ENCODE peak calls at places on chromosomes 16 and 17, in four cellular contexts. U, V, H and Y are unnamed samples. For H3K36me3, the result is how much of the 10 kb centered on the place peaks cover.

GRCh38 chr16:59633996-59634579 is 900.0 kb upstream of the GOT2 start:
- DNase-seq in U (no peak), V (no peak), H (no peak), Y (no peak)

GRCh38 chr17:76943781-76944213 is 75.6 kb downstream of the MGAT5B start:
- DNase-seq in U (no peak), V (no peak), H (no peak), Y (no peak)

GRCh38 chr17:81242421-81243332 is 3.6 kb downstream of the NDUFAF8 start:
- DNase-seq in U (no peak), V (no peak), H (no peak), Y (no peak)

GRCh38 chr16:79647586-79647985 is 47.0 kb upstream of the MAF start:
- DNase-seq in U (no peak), V (no peak), H (no peak), Y (no peak)

GRCh38 chr17:14019186-14019956 is 49.9 kb upstream of the COX10 start:
- DNase-seq in U (no peak), V (no peak), H (no peak), Y (no peak)

GRCh38 chr17:50687200-50688066 is 20.3 kb downstream of the ANKRD40 start:
- DNase-seq in U (no peak), V (no peak), H (no peak), Y (no peak)

GRCh38 chr16:84003001-84003400 is 35.0 kb downstream of the NECAB2 start:
- DNase-seq in U (no peak), V (no peak), H (no peak), Y (no peak)

GRCh38 chr17:49748791-49749190 is 15.1 kb downstream of the FAM117A start:
- DNase-seq in U (no peak), V (no peak), H (peak), Y (peak)

GRCh38 chr16:88769617-88770458 is 15.2 kb downstream of the PIEZO1 start:
- DNase-seq in U (no peak), V (no peak), H (no peak), Y (peak)

GRCh38 chr16:4179020-4179419 is 62.8 kb upstream of the ADCY9 start:
- DNase-seq in U (peak), V (no peak), H (no peak), Y (no peak)

GRCh38 chr16:56675685-56676210 is 6.1 kb downstream of the MT1H start:
- DNase-seq in U (no peak), V (no peak), H (peak), Y (peak)

GRCh38 chr16:35533683-35534082 is 2074.3 kb downstream of the TP53TG3F start:
- DNase-seq in U (peak), V (no peak), H (no peak), Y (no peak)

GRCh38 chr17:72683506-72684404 is 408.7 kb downstream of the SLC39A11 start:
- DNase-seq in U (peak), V (peak), H (no peak), Y (no peak)

GRCh38 chr16:81539009-81539820 is 94.6 kb downstream of the CMIP start:
- DNase-seq in U (no peak), V (no peak), H (no peak), Y (no peak)

GRCh38 chr17:560379-560935 is 154.2 kb downstream of the VPS53 start:
- DNase-seq in U (no peak), V (no peak), H (no peak), Y (no peak)

GRCh38 chr17:79395046-79395445 is 215.8 kb downstream of the RBFOX3 start:
- DNase-seq in U (no peak), V (no peak), H (no peak), Y (no peak)

GRCh38 chr17:36611345-36612072 is 10.1 kb downstream of the MRM1 start:
- DNase-seq in U (no peak), V (no peak), H (no peak), Y (no peak)

GRCh38 chr16:89079434-89079833 is 14.2 kb upstream of the ACSF3 start:
- DNase-seq in U (no peak), V (no peak), H (no peak), Y (no peak)

GRCh38 chr17:80034977-80035686 is 540 bp downstream of the TBC1D16 start:
- DNase-seq in U (no peak), V (no peak), H (peak), Y (peak)

GRCh38 chr17:78041401-78042179 is 83.1 kb downstream of the TNRC6C start:
- DNase-seq in U (no peak), V (no peak), H (no peak), Y (no peak)

GRCh38 chr16:69833357-69833781 is 71.2 kb downstream of the WWP2 start:
- DNase-seq in U (no peak), V (no peak), H (no peak), Y (no peak)

GRCh38 chr17:1651559-1651844 is 1.8 kb upstream of the RILP start:
- DNase-seq in U (no peak), V (no peak), H (no peak), Y (no peak)

GRCh38 chr16:73064996-73065349 is 17.0 kb upstream of the ZFHX3 start:
- DNase-seq in U (no peak), V (no peak), H (no peak), Y (no peak)

GRCh38 chr17:78935419-78936323 is 10.5 kb upstream of the TIMP2 start:
- DNase-seq in U (no peak), V (no peak), H (no peak), Y (no peak)

GRCh38 chr16:57341441-57342303 is 16.9 kb upstream of the CCL22 start:
- DNase-seq in U (no peak), V (no peak), H (no peak), Y (no peak)

GRCh38 chr17:17154981-17155380 is 51.2 kb downstream of the PLD6 start:
- DNase-seq in U (no peak), V (no peak), H (no peak), Y (no peak)

GRCh38 chr17:62718420-62718819 is 89.7 kb downstream of the MARCHF10 start:
- DNase-seq in U (no peak), V (no peak), H (no peak), Y (no peak)

GRCh38 chr16:58883131-58883530 is 149.0 kb upstream of the GOT2 start:
- DNase-seq in U (no peak), V (no peak), H (no peak), Y (no peak)

GRCh38 chr17:6303664-6304063 is 131.3 kb downstream of the AIPL1 start:
- DNase-seq in U (no peak), V (no peak), H (no peak), Y (peak)

GRCh38 chr17:16046966-16047365 is 47.3 kb downstream of the TTC19 start:
- DNase-seq in U (no peak), V (no peak), H (no peak), Y (no peak)
- H3K36me3 ChIP-seq in U (under half), V (under half), H (under half), Y (half or more)

GRCh38 chr17:19327039-19327776 is 35.3 kb downstream of the B9D1 start:
- DNase-seq in U (peak), V (no peak), H (no peak), Y (no peak)
- H3K27ac ChIP-seq in U (peak), V (no peak), H (no peak), Y (no peak)

GRCh38 chr16:53266156-53266555 is 168.1 kb upstream of the RBL2 start:
- DNase-seq in U (no peak), V (no peak), H (no peak), Y (no peak)

GRCh38 chr16:53257001-53257400 is 177.3 kb upstream of the RBL2 start:
- DNase-seq in U (no peak), V (no peak), H (no peak), Y (no peak)

GRCh38 chr16:53258809-53259208 is 175.5 kb upstream of the RBL2 start:
- DNase-seq in U (no peak), V (no peak), H (no peak), Y (no peak)

GRCh38 chr16:53261276-53261675 is 173.0 kb upstream of the RBL2 start:
- DNase-seq in U (no peak), V (no peak), H (no peak), Y (no peak)
- H3K36me3 ChIP-seq in U (under half), V (under half), H (under half), Y (half or more)

GRCh38 chr17:33696102-33696501 is 403.0 kb upstream of the ASIC2 start:
- DNase-seq in U (no peak), V (no peak), H (no peak), Y (no peak)
- H3K27ac ChIP-seq in U (no peak), V (no peak), H (no peak), Y (no peak)

DNA sequence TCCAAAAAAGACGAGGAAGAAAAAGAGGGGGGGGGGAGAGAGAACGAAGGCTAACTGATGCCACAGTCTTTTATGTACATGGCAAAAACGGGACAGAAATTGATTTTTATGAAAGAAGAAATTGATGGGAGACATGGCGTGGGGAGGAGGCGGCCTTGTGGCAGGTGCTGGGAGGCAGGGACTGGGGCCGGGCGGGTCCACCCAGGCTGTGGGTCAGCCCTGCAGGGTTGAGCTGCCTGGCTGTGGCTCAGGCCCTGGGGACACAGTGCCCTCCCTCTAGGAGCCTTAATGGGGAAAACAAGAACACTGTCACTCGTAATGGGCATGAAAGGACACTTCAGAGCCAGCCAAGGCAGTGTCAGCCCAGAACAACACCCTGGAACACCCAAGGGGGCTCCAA is 34.8 kb downstream of the SNX20 start:
- DNase-seq in U (no peak), V (no peak), H (no peak), Y (no peak)
- H3K36me3 ChIP-seq in U (under half), V (under half), H (under half), Y (under half)

GRCh38 chr17:37694734-37695133 is 50.1 kb downstream of the HNF1B start:
- DNase-seq in U (no peak), V (no peak), H (no peak), Y (no peak)
- H3K27ac ChIP-seq in U (no peak), V (no peak), H (no peak), Y (no peak)

DNA sequence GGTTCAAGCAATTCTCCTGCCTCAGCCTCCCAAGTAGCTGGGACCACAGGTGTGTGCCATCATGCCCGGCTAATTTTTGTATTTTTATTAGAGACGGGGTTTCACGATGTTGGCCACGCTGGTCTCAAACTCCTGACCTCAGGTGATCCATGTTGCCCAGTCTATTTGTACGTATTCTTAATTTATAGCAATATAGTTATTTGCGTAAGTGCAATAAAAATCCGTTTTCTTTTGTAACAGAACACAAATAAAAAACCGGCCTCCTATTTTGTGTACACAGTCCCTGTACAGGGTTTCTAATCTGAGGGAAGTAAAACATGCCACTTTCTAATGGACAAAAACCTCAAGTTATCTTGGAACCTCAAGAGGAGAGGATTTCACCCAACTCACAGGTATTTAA is 7.7 kb downstream of the RNPS1 start:
- DNase-seq in U (no peak), V (no peak), H (no peak), Y (no peak)
- H3K36me3 ChIP-seq in U (half or more), V (under half), H (half or more), Y (half or more)

GRCh38 chr17:15891348-15891747 is 53.6 kb upstream of the ADORA2B start:
- DNase-seq in U (no peak), V (no peak), H (no peak), Y (no peak)

GRCh38 chr17:15892679-15893332 is 52.1 kb upstream of the ADORA2B start:
- DNase-seq in U (no peak), V (no peak), H (no peak), Y (no peak)

GRCh38 chr17:15890279-15890892 is 54.5 kb upstream of the ADORA2B start:
- DNase-seq in U (no peak), V (no peak), H (no peak), Y (no peak)

GRCh38 chr17:15893333-15894024 is 51.5 kb upstream of the ADORA2B start:
- DNase-seq in U (no peak), V (no peak), H (no peak), Y (no peak)

GRCh38 chr17:15892244-15892643 is 52.7 kb upstream of the ADORA2B start:
- DNase-seq in U (no peak), V (no peak), H (no peak), Y (no peak)
- H3K27ac ChIP-seq in U (no peak), V (no peak), H (no peak), Y (no peak)

GRCh38 chr17:82938486-82939212 is 98.8 kb upstream of the ZNF750 start:
- DNase-seq in U (no peak), V (no peak), H (no peak), Y (no peak)

GRCh38 chr17:82939213-82940030 is 99.6 kb upstream of the ZNF750 start:
- DNase-seq in U (no peak), V (no peak), H (peak), Y (no peak)

GRCh38 chr17:82942166-82943130 is 102.6 kb upstream of the ZNF750 start:
- DNase-seq in U (no peak), V (no peak), H (peak), Y (no peak)

GRCh38 chr17:82941021-82942001 is 101.5 kb upstream of the ZNF750 start:
- DNase-seq in U (no peak), V (no peak), H (peak), Y (no peak)

DNA sequence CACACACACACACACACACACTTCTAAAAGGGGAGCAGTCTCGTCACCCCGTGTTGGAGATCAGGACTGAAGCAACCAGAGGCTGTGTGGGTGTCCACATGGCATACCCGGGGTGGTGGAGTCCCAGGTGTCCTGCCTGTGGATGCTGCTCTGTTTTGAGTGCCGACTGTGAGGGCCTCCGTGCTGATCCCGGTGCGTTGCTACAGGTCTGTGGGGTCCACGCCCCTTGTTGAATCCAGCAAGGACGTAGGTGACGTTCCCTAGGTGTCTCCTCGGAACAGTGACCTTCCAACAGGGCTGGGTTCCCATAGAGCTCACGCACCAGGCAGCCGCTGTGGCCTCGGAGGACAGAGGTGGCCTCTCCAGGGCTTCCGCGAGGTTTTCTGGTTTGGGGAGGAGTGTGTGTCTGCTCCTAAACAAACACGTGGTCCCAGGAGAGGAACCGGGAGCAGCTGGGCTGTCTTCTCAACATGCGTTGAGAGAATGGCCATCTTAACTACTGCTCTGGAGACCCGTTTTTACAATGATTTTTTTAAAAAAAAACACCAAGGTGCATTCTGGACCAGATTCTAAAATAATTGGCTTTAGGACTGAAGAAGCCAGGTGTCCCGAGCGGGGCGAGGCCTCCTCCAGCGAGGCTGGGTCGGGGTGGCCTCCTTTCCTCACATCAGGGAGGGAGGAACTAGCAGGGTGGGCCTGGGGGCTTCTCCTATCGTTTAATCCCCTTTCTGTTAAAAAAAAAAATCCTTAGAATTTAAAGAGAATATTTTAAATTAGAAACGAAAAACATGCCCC is 100.6 kb upstream of the ZNF750 start:
- DNase-seq in U (no peak), V (no peak), H (peak), Y (no peak)
- H3K36me3 ChIP-seq in U (under half), V (under half), H (under half), Y (half or more)